ENCODE peak calls at places on chromosomes 16 and 17, in four cellular contexts. U, K, M and T are unnamed samples.

GRCh38 chr16:73214825-73215481 is 167.0 kb upstream of the ZFHX3 start:
- DNase-seq in U (no peak), M (no peak), K (no peak), T (no peak)

GRCh38 chr17:27667656-27668487 is 36.9 kb downstream of the LGALS9 start:
- DNase-seq in K (no peak), U (peak), M (no peak), T (no peak)

GRCh38 chr16:75475420-75475847 is 10.9 kb upstream of the TMEM170A start:
- DNase-seq in K (no peak), U (no peak), M (no peak), T (no peak)

GRCh38 chr17:957856-958421 is 21.6 kb downstream of the NXN start:
- DNase-seq in U (no peak), M (no peak), K (no peak), T (no peak)

GRCh38 chr17:60435244-60436170 is 13.2 kb downstream of the CHCT1 start:
- DNase-seq in K (peak), U (peak), M (peak), T (no peak)

GRCh38 chr17:77185137-77185536 is 44.4 kb downstream of the SEC14L1 start:
- DNase-seq in K (no peak), U (no peak), M (no peak), T (no peak)

GRCh38 chr17:50944054-50944901 is 78.1 kb upstream of the TOB1 start:
- DNase-seq in M (no peak), U (peak), K (peak), T (peak)

GRCh38 chr16:71421911-71422310 is 19.9 kb downstream of the TLE7 start:
- DNase-seq in M (no peak), K (no peak), U (peak), T (no peak)

GRCh38 chr16:30924797-30925645 is 1.6 kb downstream of the FBXL19 start:
- DNase-seq in M (no peak), U (no peak), K (no peak), T (no peak)

GRCh38 chr17:1643293-1643998 is 2.1 kb downstream of the SCARF1 start:
- DNase-seq in K (no peak), U (peak), M (no peak), T (peak)

GRCh38 chr17:82257473-82257872 is 16.0 kb downstream of the CSNK1D start:
- DNase-seq in M (no peak), U (peak), K (no peak), T (peak)

GRCh38 chr17:81494984-81495383 is 17.6 kb downstream of the ACTG1 start:
- DNase-seq in M (no peak), U (no peak), K (no peak), T (no peak)

GRCh38 chr17:76495663-76496400 is 5.4 kb downstream of the RHBDF2 start:
- DNase-seq in U (no peak), K (no peak), M (no peak), T (no peak)

GRCh38 chr17:79619636-79620206 is 8.9 kb upstream of the RBFOX3 start:
- DNase-seq in K (no peak), U (no peak), M (peak), T (peak)

GRCh38 chr17:8122923-8123694 is 797 bp downstream of the HES7 start:
- DNase-seq in U (peak), K (no peak), M (no peak), T (peak)

GRCh38 chr16:23504076-23504452 is 6.2 kb downstream of the GGA2 start:
- DNase-seq in M (no peak), U (no peak), K (no peak), T (no peak)

GRCh38 chr16:29656688-29657523 is 6.1 kb upstream of the SPN start:
- DNase-seq in K (no peak), M (no peak), U (no peak), T (no peak)

GRCh38 chr16:648071-648785 is 937 bp upstream of the WDR90 start:
- DNase-seq in K (no peak), U (no peak), M (no peak), T (no peak)

GRCh38 chr16:75320435-75320834 is 69.0 kb upstream of the BCAR1 start:
- DNase-seq in M (no peak), K (no peak), U (peak), T (peak)

GRCh38 chr17:18041776-18042175 is 2.6 kb downstream of the GID4 start:
- DNase-seq in K (no peak), U (no peak), M (no peak), T (no peak)

GRCh38 chr17:66900126-66901010 is 64.1 kb upstream of the CACNG4 start:
- DNase-seq in M (no peak), K (peak), U (no peak), T (no peak)

GRCh38 chr17:14359251-14359939 is 58.5 kb downstream of the HS3ST3B1 start:
- DNase-seq in M (no peak), U (no peak), K (no peak), T (no peak)

GRCh38 chr16:81996664-81997529 is 14.4 kb downstream of the SDR42E1 start:
- DNase-seq in K (peak), U (no peak), M (no peak), T (no peak)

GRCh38 chr16:70289229-70290098 is at the start of gene AARS1:
- DNase-seq in M (peak), U (peak), K (peak), T (peak)

GRCh38 chr16:55842369-55843104 is 9.6 kb upstream of the CES1 start:
- DNase-seq in U (no peak), K (peak), M (no peak), T (peak)

GRCh38 chr17:45645330-45645729 is 138.8 kb upstream of the CRHR1 start:
- DNase-seq in U (no peak), K (no peak), M (no peak), T (no peak)

GRCh38 chr17:78640700-78641099 is 63.5 kb upstream of the DNAH17 start:
- DNase-seq in M (no peak), K (no peak), U (no peak), T (no peak)

GRCh38 chr17:52181842-52182241 is 23.3 kb upstream of the CA10 start:
- DNase-seq in M (no peak), U (no peak), K (no peak), T (no peak)

GRCh38 chr17:27947005-27947406 is 53.8 kb upstream of the LYRM9 start:
- DNase-seq in M (no peak), K (no peak), U (no peak), T (no peak)

GRCh38 chr16:321532-321931 is 31.0 kb downstream of the AXIN1 start:
- DNase-seq in U (no peak), K (no peak), M (no peak), T (no peak)